ENCODE peak calls at places on chromosomes 11 and 22, in eight cellular contexts. K, C, P, T, H, M, R and F are unnamed samples.
A peak's percentile ranks its signal among the peaks of the same experiment; 100 is the strongest.

GRCh38 chr22:28142361-28142801 is 223.3 kb upstream of the PITPNB start:
- DNase-seq in K (no peak), C (peak; percentile 10), P (peak; percentile 91), T (no peak), H (no peak), M (no peak), R (no peak), F (no peak)

GRCh38 chr11:61007971-61008896 is 36.8 kb downstream of the CD6 start:
- DNase-seq in K (no peak), C (peak; percentile 67), P (no peak), T (no peak), H (no peak), M (no peak), R (no peak), F (peak; percentile 39)

GRCh38 chr11:104254347-104254746 is 90.4 kb upstream of the PDGFD start:
- DNase-seq in K (no peak), C (peak; percentile 85), P (peak; percentile 2), T (no peak), H (peak; percentile 18), M (no peak), R (peak; percentile 23), F (no peak)

GRCh38 chr22:25928038-25928437 is 186.1 kb downstream of the MYO18B start:
- DNase-seq in K (no peak), C (no peak), P (no peak), T (peak; percentile 26), H (no peak), M (no peak), R (no peak), F (no peak)

GRCh38 chr11:119091966-119092879 is 7.5 kb downstream of the HMBS start:
- DNase-seq in K (no peak), C (no peak), P (no peak), T (no peak), H (no peak), M (no peak), R (no peak), F (peak; percentile 66)

GRCh38 chr22:45884201-45885067 is 92.5 kb downstream of the WNT7B start:
- DNase-seq in K (no peak), C (no peak), P (no peak), T (no peak), H (no peak), M (peak; percentile 40), R (peak; percentile 68), F (no peak)

GRCh38 chr22:25062378-25063095 is 110.0 kb downstream of the KIAA1671 start:
- DNase-seq in K (peak; percentile 85), C (no peak), P (no peak), T (no peak), H (no peak), M (no peak), R (no peak), F (peak; percentile 72)

GRCh38 chr22:38214248-38215056 is 12.7 kb downstream of the MAFF start:
- DNase-seq in K (peak; percentile 73), C (peak; percentile 88), P (peak; percentile 80), T (peak; percentile 91), H (peak; percentile 79), M (peak; percentile 83), R (peak; percentile 69), F (peak; percentile 70)

GRCh38 chr11:6473481-6474422 is at the start of gene TRIM3:
- DNase-seq in K (peak; percentile 76), C (peak; percentile 97), P (peak; percentile 90), T (peak; percentile 98), H (peak; percentile 94), M (peak; percentile 95), R (peak; percentile 96), F (peak; percentile 96)

GRCh38 chr22:48595511-48595905 is 1232.2 kb downstream of the BRD1 start:
- DNase-seq in K (no peak), C (no peak), P (no peak), T (no peak), H (no peak), M (no peak), R (no peak), F (no peak)

GRCh38 chr11:78214331-78215194 is 25.8 kb downstream of the USP35 start:
- DNase-seq in K (no peak), C (no peak), P (no peak), T (peak; percentile 74), H (no peak), M (no peak), R (no peak), F (no peak)
- TF ChIP-seq CTCF in K (no peak), C (no peak), P (no peak), T (no peak), H (no peak), M (no peak), R (no peak), F (no peak)

DNA sequence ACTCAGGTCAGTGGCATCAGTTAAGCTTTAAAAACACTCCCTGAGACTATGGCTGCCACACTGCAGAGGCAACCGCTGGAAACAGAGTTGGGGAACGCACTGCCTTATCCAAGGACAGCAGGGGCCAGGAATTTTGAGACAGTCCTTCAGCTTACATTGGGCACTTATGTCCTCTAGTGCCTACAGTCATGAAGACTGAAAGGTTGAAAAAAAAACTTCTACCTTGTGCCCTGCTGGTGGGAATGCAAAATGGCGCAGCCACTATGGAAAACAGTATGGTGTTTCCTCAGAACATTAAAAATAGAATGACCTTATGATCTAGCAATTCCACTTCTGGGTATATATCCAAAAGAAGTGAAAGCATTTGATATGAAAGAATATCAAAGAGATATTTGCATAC is 19.6 kb downstream of the DKK3 start:
- DNase-seq in K (no peak), C (no peak), P (no peak), T (no peak), H (no peak), M (no peak), R (no peak), F (no peak)
- TF ChIP-seq CTCF in K (no peak), C (peak; percentile 38), P (peak; percentile 36), T (no peak), H (no peak), M (no peak), R (no peak), F (no peak)

DNA sequence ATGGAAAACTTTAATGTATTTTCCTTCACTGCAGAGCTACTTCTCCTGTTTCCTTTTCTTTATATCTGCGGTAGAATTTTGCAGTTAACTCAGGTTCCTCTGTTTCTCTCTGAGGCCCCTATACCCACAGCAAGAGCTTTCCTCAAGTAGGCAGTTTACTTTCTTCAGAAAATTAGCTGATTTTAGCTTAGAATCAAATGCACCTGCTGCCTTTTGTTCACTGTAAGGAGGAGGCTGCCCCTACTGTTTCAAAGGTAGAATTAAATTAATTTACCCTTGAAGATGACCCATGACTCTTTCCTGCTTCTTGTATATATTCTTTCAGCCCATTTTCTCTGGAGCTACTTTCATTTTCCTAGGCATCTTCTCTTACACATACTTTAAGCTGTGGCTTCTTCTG is 68.7 kb upstream of the GDPD4 start:
- DNase-seq in K (no peak), C (no peak), P (no peak), T (no peak), H (no peak), M (no peak), R (no peak), F (no peak)
- TF ChIP-seq CTCF in K (no peak), C (no peak), P (no peak), T (no peak), H (no peak), M (no peak), R (no peak), F (no peak)

GRCh38 chr11:128884054-128884453 is 7.1 kb upstream of the KCNJ5 start:
- DNase-seq in K (no peak), C (no peak), P (no peak), T (no peak), H (no peak), M (no peak), R (no peak), F (no peak)

GRCh38 chr11:128889657-128890213 is 1.4 kb upstream of the KCNJ5 start:
- DNase-seq in K (no peak), C (peak; percentile 40), P (no peak), T (no peak), H (no peak), M (no peak), R (no peak), F (no peak)

GRCh38 chr11:128888034-128888985 is 2.8 kb upstream of the KCNJ5 start:
- DNase-seq in K (no peak), C (peak; percentile 62), P (no peak), T (no peak), H (no peak), M (no peak), R (no peak), F (no peak)

GRCh38 chr11:128884703-128885338 is 6.3 kb upstream of the KCNJ5 start:
- DNase-seq in K (peak; percentile 57), C (peak; percentile 73), P (peak; percentile 78), T (no peak), H (peak; percentile 73), M (no peak), R (no peak), F (peak; percentile 64)

GRCh38 chr11:128886401-128887119 is 4.6 kb upstream of the KCNJ5 start:
- DNase-seq in K (no peak), C (peak; percentile 54), P (peak; percentile 21), T (no peak), H (no peak), M (no peak), R (no peak), F (peak; percentile 26)
- TF ChIP-seq CTCF in K (no peak), C (peak; percentile 43), P (peak; percentile 39), T (no peak), H (peak; percentile 6), M (peak; percentile 33), R (no peak), F (peak; percentile 8)